ENCODE peak calls at places on chromosomes 13 and 19, in five cellular contexts. One of them, this sample, is unnamed.

GRCh38 chr13:95188128-95188527 is 113.1 kb downstream of the ABCC4 start:
- DNase-seq in GM12865: no peak
- DNase-seq in GM23338: no peak
- DNase-seq in AG09319: no peak
- DNase-seq in epithelial cell of esophagus: no peak
- DNase-seq in this sample: no peak

GRCh38 chr13:48653074-48654054 is at the start of gene CYSLTR2:
- DNase-seq in AG09319: no peak
- DNase-seq in GM12865: peak; percentile 53
- DNase-seq in epithelial cell of esophagus: no peak
- DNase-seq in GM23338: peak; percentile 52
- DNase-seq in this sample: no peak

GRCh38 chr13:23901365-23901764 is 4.1 kb upstream of the C1QTNF9B start:
- DNase-seq in AG09319: no peak
- DNase-seq in GM12865: peak; percentile 38
- DNase-seq in GM23338: no peak
- DNase-seq in epithelial cell of esophagus: peak; percentile 80
- DNase-seq in this sample: peak; percentile 27

GRCh38 chr13:20387006-20387405 is 138.7 kb downstream of the CRYL1 start:
- DNase-seq in GM23338: no peak
- DNase-seq in GM12865: no peak
- DNase-seq in epithelial cell of esophagus: no peak
- DNase-seq in AG09319: no peak
- DNase-seq in this sample: no peak

GRCh38 chr13:26847281-26847680 is 86.7 kb upstream of the GPR12 start:
- DNase-seq in AG09319: no peak
- DNase-seq in epithelial cell of esophagus: no peak
- DNase-seq in GM23338: peak; percentile 62
- DNase-seq in GM12865: no peak
- DNase-seq in this sample: no peak

GRCh38 chr13:63107163-63107935 is 1691.7 kb upstream of the PCDH20 start:
- DNase-seq in GM12865: no peak
- DNase-seq in AG09319: no peak
- DNase-seq in GM23338: no peak
- DNase-seq in epithelial cell of esophagus: peak; percentile 54
- DNase-seq in this sample: no peak

GRCh38 chr19:4359627-4360000 is 16.3 kb downstream of the MPND start:
- DNase-seq in GM23338: no peak
- DNase-seq in GM12865: no peak
- DNase-seq in epithelial cell of esophagus: no peak
- DNase-seq in AG09319: no peak
- DNase-seq in this sample: no peak

GRCh38 chr13:114070098-114070799 is 62.2 kb downstream of the RASA3 start:
- DNase-seq in AG09319: no peak
- DNase-seq in epithelial cell of esophagus: no peak
- DNase-seq in GM23338: no peak
- DNase-seq in GM12865: no peak
- DNase-seq in this sample: no peak

GRCh38 chr13:66358564-66358963 is 871.6 kb downstream of the PCDH9 start:
- DNase-seq in GM23338: no peak
- DNase-seq in GM12865: no peak
- DNase-seq in AG09319: no peak
- DNase-seq in epithelial cell of esophagus: no peak
- DNase-seq in this sample: no peak

GRCh38 chr19:5107432-5108122 is 138.7 kb downstream of the KDM4B start:
- DNase-seq in AG09319: no peak
- DNase-seq in GM12865: no peak
- DNase-seq in GM23338: no peak
- DNase-seq in epithelial cell of esophagus: no peak
- DNase-seq in this sample: no peak

GRCh38 chr13:113216165-113217056 is 7.0 kb downstream of the CUL4A start:
- DNase-seq in GM23338: peak; percentile 70
- DNase-seq in GM12865: no peak
- DNase-seq in epithelial cell of esophagus: peak; percentile 81
- DNase-seq in AG09319: no peak
- DNase-seq in this sample: peak; percentile 5

GRCh38 chr19:9324584-9324962 is 594 bp downstream of the ZNF559 start:
- DNase-seq in AG09319: no peak
- DNase-seq in epithelial cell of esophagus: no peak
- DNase-seq in GM23338: no peak
- DNase-seq in GM12865: no peak
- DNase-seq in this sample: no peak

GRCh38 chr19:46931197-46931596 is 70.4 kb downstream of the ARHGAP35 start:
- DNase-seq in GM12865: no peak
- DNase-seq in GM23338: no peak
- DNase-seq in epithelial cell of esophagus: no peak
- DNase-seq in AG09319: no peak
- DNase-seq in this sample: no peak

GRCh38 chr19:7691497-7691896 is 10.4 kb downstream of the FCER2 start:
- DNase-seq in AG09319: no peak
- DNase-seq in GM12865: no peak
- DNase-seq in epithelial cell of esophagus: no peak
- DNase-seq in GM23338: no peak
- DNase-seq in this sample: no peak

GRCh38 chr13:48411281-48412099 is 1.4 kb downstream of the LPAR6 start:
- DNase-seq in GM12865: no peak
- DNase-seq in epithelial cell of esophagus: no peak
- DNase-seq in GM23338: no peak
- DNase-seq in AG09319: no peak
- DNase-seq in this sample: no peak

GRCh38 chr13:102011539-102011938 is 390.3 kb downstream of the FGF14 start:
- DNase-seq in GM12865: no peak
- DNase-seq in GM23338: no peak
- DNase-seq in AG09319: no peak
- DNase-seq in epithelial cell of esophagus: no peak
- DNase-seq in this sample: no peak

GRCh38 chr19:51098366-51099069 is 9.7 kb downstream of the CTU1 start:
- DNase-seq in GM12865: no peak
- DNase-seq in AG09319: no peak
- DNase-seq in epithelial cell of esophagus: no peak
- DNase-seq in GM23338: peak; percentile 88
- DNase-seq in this sample: no peak

GRCh38 chr13:100019780-100020356 is 38.3 kb downstream of the ZIC2 start:
- DNase-seq in AG09319: no peak
- DNase-seq in GM12865: no peak
- DNase-seq in epithelial cell of esophagus: no peak
- DNase-seq in GM23338: peak; percentile 69
- DNase-seq in this sample: no peak

GRCh38 chr13:50587122-50587521 is 256.4 kb downstream of the DLEU7 start:
- DNase-seq in epithelial cell of esophagus: no peak
- DNase-seq in GM23338: no peak
- DNase-seq in GM12865: no peak
- DNase-seq in AG09319: no peak
- DNase-seq in this sample: no peak

GRCh38 chr13:40401911-40402776 is 264.3 kb downstream of the FOXO1 start:
- DNase-seq in GM23338: no peak
- DNase-seq in AG09319: peak; percentile 89
- DNase-seq in epithelial cell of esophagus: peak; percentile 90
- DNase-seq in GM12865: peak; percentile 85
- DNase-seq in this sample: peak; percentile 56

GRCh38 chr19:8251025-8251472 is 41.9 kb downstream of the CERS4 start:
- DNase-seq in epithelial cell of esophagus: no peak
- DNase-seq in GM23338: no peak
- DNase-seq in AG09319: no peak
- DNase-seq in GM12865: no peak
- DNase-seq in this sample: no peak

GRCh38 chr13:110820311-110820710 is 94.6 kb downstream of the ANKRD10 start:
- DNase-seq in epithelial cell of esophagus: no peak
- DNase-seq in AG09319: no peak
- DNase-seq in GM23338: no peak
- DNase-seq in GM12865: no peak
- DNase-seq in this sample: no peak

GRCh38 chr13:24066405-24067292 is 93.9 kb upstream of the SPATA13 start:
- DNase-seq in GM12865: no peak
- DNase-seq in AG09319: no peak
- DNase-seq in GM23338: peak; percentile 56
- DNase-seq in epithelial cell of esophagus: no peak
- DNase-seq in this sample: no peak

GRCh38 chr19:14672043-14672872 is 2.4 kb downstream of the ADGRE3 start:
- DNase-seq in AG09319: no peak
- DNase-seq in epithelial cell of esophagus: no peak
- DNase-seq in GM23338: no peak
- DNase-seq in GM12865: peak; percentile 21
- DNase-seq in this sample: no peak

GRCh38 chr19:43812689-43813088 is 10.4 kb upstream of the LYPD5 start:
- DNase-seq in AG09319: no peak
- DNase-seq in GM12865: no peak
- DNase-seq in epithelial cell of esophagus: no peak
- DNase-seq in GM23338: no peak
- DNase-seq in this sample: no peak

GRCh38 chr19:17753976-17754375 is 2.7 kb downstream of the FCHO1 start:
- DNase-seq in GM12865: no peak
- DNase-seq in AG09319: no peak
- DNase-seq in GM23338: no peak
- DNase-seq in epithelial cell of esophagus: no peak
- DNase-seq in this sample: no peak

GRCh38 chr19:3285647-3286176 is 61.3 kb downstream of the CELF5 start:
- DNase-seq in GM12865: no peak
- DNase-seq in AG09319: no peak
- DNase-seq in GM23338: peak; percentile 93
- DNase-seq in epithelial cell of esophagus: no peak
- DNase-seq in this sample: peak; percentile 81

GRCh38 chr19:17468302-17469091 is 1.8 kb upstream of the SLC27A1 start:
- DNase-seq in GM23338: peak; percentile 46
- DNase-seq in epithelial cell of esophagus: no peak
- DNase-seq in GM12865: no peak
- DNase-seq in AG09319: no peak
- DNase-seq in this sample: no peak

GRCh38 chr19:29873024-29873800 is 61.4 kb downstream of the CCNE1 start:
- DNase-seq in epithelial cell of esophagus: peak; percentile 24
- DNase-seq in GM23338: peak; percentile 81
- DNase-seq in AG09319: no peak
- DNase-seq in GM12865: peak; percentile 68
- DNase-seq in this sample: peak; percentile 89

GRCh38 chr13:60267498-60268202 is 103.9 kb upstream of the DIAPH3 start:
- DNase-seq in GM12865: no peak
- DNase-seq in GM23338: peak; percentile 79
- DNase-seq in epithelial cell of esophagus: peak; percentile 5
- DNase-seq in AG09319: no peak
- DNase-seq in this sample: no peak

GRCh38 chr13:92074658-92075057 is 676.2 kb downstream of the GPC5 start:
- DNase-seq in AG09319: no peak
- DNase-seq in epithelial cell of esophagus: peak; percentile 15
- DNase-seq in GM23338: peak; percentile 65
- DNase-seq in GM12865: peak; percentile 9
- DNase-seq in this sample: peak; percentile 10

GRCh38 chr13:23418776-23419683 is 14.5 kb downstream of the SACS start:
- DNase-seq in GM23338: no peak
- DNase-seq in epithelial cell of esophagus: peak; percentile 56
- DNase-seq in AG09319: no peak
- DNase-seq in GM12865: no peak
- DNase-seq in this sample: no peak

GRCh38 chr13:78339927-78340326 is 263.4 kb downstream of the POU4F1 start:
- DNase-seq in AG09319: no peak
- DNase-seq in epithelial cell of esophagus: no peak
- DNase-seq in GM12865: no peak
- DNase-seq in GM23338: no peak
- DNase-seq in this sample: no peak

GRCh38 chr19:2327773-2328400 is 499 bp downstream of the LSM7 start:
- DNase-seq in GM23338: peak; percentile 82
- DNase-seq in AG09319: peak; percentile 46
- DNase-seq in GM12865: peak; percentile 93
- DNase-seq in epithelial cell of esophagus: peak; percentile 94
- DNase-seq in this sample: peak; percentile 89

DNA sequence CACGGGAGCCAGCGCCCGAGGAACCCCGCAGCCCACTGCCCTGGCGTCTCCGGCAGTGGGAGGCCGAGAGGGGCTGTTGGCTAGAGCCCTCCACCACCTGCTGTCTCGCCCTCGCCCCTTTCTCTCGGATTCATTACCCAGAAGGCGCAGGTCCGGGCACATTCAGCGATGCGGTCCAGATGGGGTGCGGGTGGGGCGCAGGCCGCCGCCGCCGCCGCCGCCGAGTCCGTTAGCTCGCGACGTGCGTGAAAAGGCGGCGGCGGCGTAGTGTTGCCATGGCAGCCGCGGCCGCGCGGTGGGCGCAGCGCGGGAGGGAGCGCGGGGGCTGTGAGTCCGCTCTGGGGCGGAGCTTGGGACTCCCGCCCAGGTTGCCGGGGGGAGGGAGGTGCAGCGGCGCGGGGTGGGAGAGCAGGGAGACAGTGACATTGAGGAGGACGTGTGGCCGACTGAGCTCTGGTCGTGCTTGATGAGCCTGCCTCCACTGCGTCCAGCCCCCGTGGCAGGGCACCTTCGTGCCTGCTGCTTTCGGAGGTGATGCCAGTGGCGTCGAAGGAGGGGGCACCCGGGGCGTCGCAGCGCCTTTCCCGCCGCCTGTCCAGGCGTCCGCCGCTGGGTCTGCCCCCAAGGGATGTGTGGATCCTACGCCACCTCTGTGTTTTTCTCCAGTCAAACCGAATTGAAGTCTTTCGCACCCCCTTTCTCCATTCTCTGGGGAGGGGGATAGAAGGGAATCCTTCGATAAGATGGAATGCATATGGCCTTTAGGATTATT is at the start of gene KATNAL1:
- DNase-seq in GM23338: peak; percentile 83
- DNase-seq in epithelial cell of esophagus: peak; percentile 45
- DNase-seq in AG09319: peak; percentile 25
- DNase-seq in GM12865: peak; percentile 82
- DNase-seq in this sample: peak; percentile 84
- TF ChIP-seq CTCF in GM23338: no peak
- TF ChIP-seq CTCF in epithelial cell of esophagus: no peak
- TF ChIP-seq CTCF in AG09319: no peak
- TF ChIP-seq CTCF in GM12865: no peak
- TF ChIP-seq CTCF in this sample: no peak

GRCh38 chr19:37362733-37363132 is 8.2 kb upstream of the ZNF527 start:
- DNase-seq in GM23338: peak; percentile 89
- DNase-seq in AG09319: no peak
- DNase-seq in epithelial cell of esophagus: peak; percentile 24
- DNase-seq in GM12865: no peak
- DNase-seq in this sample: no peak
- TF ChIP-seq CTCF in GM23338: peak; percentile 76
- TF ChIP-seq CTCF in AG09319: no peak
- TF ChIP-seq CTCF in epithelial cell of esophagus: no peak
- TF ChIP-seq CTCF in GM12865: no peak
- TF ChIP-seq CTCF in this sample: no peak

GRCh38 chr19:40807147-40808020 is 8.4 kb downstream of the EGLN2 start:
- DNase-seq in GM12865: no peak
- DNase-seq in GM23338: peak; percentile 85
- DNase-seq in AG09319: no peak
- DNase-seq in epithelial cell of esophagus: peak; percentile 43
- DNase-seq in this sample: no peak
- TF ChIP-seq CTCF in GM12865: peak; percentile 27
- TF ChIP-seq CTCF in GM23338: peak; percentile 70
- TF ChIP-seq CTCF in AG09319: no peak
- TF ChIP-seq CTCF in epithelial cell of esophagus: peak; percentile 47
- TF ChIP-seq CTCF in this sample: peak; percentile 22

GRCh38 chr19:897442-898039 is 4.3 kb downstream of the RNU6-9 start:
- DNase-seq in AG09319: no peak
- DNase-seq in GM23338: peak; percentile 79
- DNase-seq in epithelial cell of esophagus: no peak
- DNase-seq in GM12865: no peak
- DNase-seq in this sample: no peak
- TF ChIP-seq CTCF in AG09319: no peak
- TF ChIP-seq CTCF in GM23338: peak; percentile 21
- TF ChIP-seq CTCF in epithelial cell of esophagus: no peak
- TF ChIP-seq CTCF in GM12865: no peak
- TF ChIP-seq CTCF in this sample: no peak